ENCODE peak calls at places on chromosomes 5 and 9, in six cellular contexts. V is hepatocyte, S is stomach, Z is ascending aorta, M is psoas muscle, T is heart left ventricle. R is an unnamed sample. For H3K9me3, the result is how much of the 10 kb centered on the place peaks cover.

GRCh38 chr9:73135394-73135793 is 16.3 kb upstream of the ANXA1 start:
- DNase-seq in V (no peak), S (no peak), Z (no peak), M (no peak), T (no peak), R (no peak)

GRCh38 chr5:83513081-83513480 is 41.5 kb downstream of the VCAN start:
- DNase-seq in V (no peak), S (no peak), Z (no peak), M (no peak), T (no peak), R (no peak)

GRCh38 chr5:173395257-173395932 is 67.2 kb upstream of the STC2 start:
- DNase-seq in V (no peak), S (no peak), Z (no peak), M (no peak), T (no peak), R (peak)

GRCh38 chr9:78167356-78167755 is 68.5 kb upstream of the CEP78 start:
- DNase-seq in V (peak), S (peak), Z (no peak), M (no peak), T (no peak), R (no peak)

GRCh38 chr9:82021198-82021597 is 32.6 kb downstream of the SPATA31D1 start:
- DNase-seq in V (peak), S (no peak), Z (no peak), M (peak), T (no peak), R (no peak)

GRCh38 chr9:124852121-124852828 is 985 bp upstream of the WDR38 start:
- DNase-seq in V (no peak), S (no peak), Z (no peak), M (peak), T (peak), R (no peak)

GRCh38 chr5:30849801-30850370 is 343.6 kb upstream of the CDH6 start:
- DNase-seq in V (no peak), S (no peak), Z (no peak), M (no peak), T (no peak), R (no peak)

GRCh38 chr5:149628221-149628620 is 46.9 kb downstream of the ARHGEF37 start:
- DNase-seq in V (no peak), S (no peak), Z (no peak), M (no peak), T (no peak), R (no peak)

GRCh38 chr5:41728281-41728680 is 141.9 kb downstream of the OXCT1 start:
- DNase-seq in V (no peak), S (no peak), Z (no peak), M (no peak), T (no peak), R (no peak)

GRCh38 chr5:133596049-133596448 is 16.3 kb downstream of the FSTL4 start:
- DNase-seq in V (no peak), S (no peak), Z (no peak), M (no peak), T (no peak), R (no peak)
- H3K9me3 ChIP-seq in V (under half), S (under half), Z (under half), M (under half), T (under half), R (under half)

GRCh38 chr9:12185856-12186255 is 507.3 kb upstream of the TYRP1 start:
- DNase-seq in V (no peak), S (no peak), Z (no peak), M (no peak), T (no peak), R (no peak)
- H3K9me3 ChIP-seq in V (under half), S (under half), Z (under half), M (under half), T (under half), R (under half)

DNA sequence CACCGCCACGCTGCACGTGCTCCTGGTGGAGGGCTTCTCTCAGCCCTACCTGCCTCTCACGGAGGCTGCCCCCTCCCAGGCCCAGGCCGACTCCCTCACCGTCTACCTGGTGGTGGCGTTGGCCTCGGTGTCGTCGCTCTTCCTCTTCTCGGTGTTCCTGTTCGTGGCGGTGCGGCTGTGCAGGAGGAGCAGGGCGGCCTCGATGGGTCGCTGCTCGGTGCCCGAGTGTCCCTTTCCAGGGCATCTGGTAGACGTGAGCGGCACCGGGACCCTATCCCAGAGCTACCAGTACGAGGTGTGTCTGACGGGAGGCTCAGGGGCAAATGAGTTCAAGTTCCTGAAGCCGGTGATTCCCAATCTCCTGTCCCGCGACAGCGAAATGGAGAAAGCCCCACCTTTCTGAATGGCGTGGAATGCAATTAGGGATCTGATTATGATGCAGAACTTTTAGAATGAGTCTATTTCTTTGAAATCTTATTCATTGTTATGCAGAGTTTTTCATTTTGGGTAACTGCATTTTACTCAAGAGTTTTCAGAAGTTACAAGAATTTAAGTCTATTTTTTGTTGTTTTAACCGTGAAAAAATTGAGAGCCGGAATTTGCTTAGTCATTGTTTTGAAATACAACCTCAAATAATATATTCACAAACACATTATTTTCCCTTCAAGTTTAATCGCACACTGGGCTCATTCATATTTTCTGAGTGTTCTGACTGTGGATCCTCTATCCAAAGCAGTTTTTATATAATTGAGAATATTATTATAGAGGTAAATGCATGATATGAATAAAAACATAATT is 8.5 kb upstream of the PCDHB15 start:
- DNase-seq in V (no peak), S (no peak), Z (no peak), M (no peak), T (no peak), R (no peak)
- H3K9me3 ChIP-seq in V (under half), S (half or more), Z (half or more), M (under half), T (half or more), R (under half)

GRCh38 chr5:178984145-178985072 is 10.7 kb downstream of the GRM6 start:
- DNase-seq in V (no peak), S (no peak), Z (no peak), M (no peak), T (no peak), R (no peak)

GRCh38 chr5:178983728-178984127 is 11.4 kb downstream of the GRM6 start:
- DNase-seq in V (no peak), S (no peak), Z (no peak), M (no peak), T (no peak), R (no peak)

GRCh38 chr5:178986326-178986960 is 8.7 kb downstream of the GRM6 start:
- DNase-seq in V (no peak), S (no peak), Z (no peak), M (no peak), T (no peak), R (no peak)

GRCh38 chr5:178981381-178981780 is 13.7 kb downstream of the GRM6 start:
- DNase-seq in V (no peak), S (no peak), Z (no peak), M (no peak), T (no peak), R (no peak)

GRCh38 chr5:178982941-178983340 is 12.2 kb downstream of the GRM6 start:
- DNase-seq in V (no peak), S (no peak), Z (no peak), M (no peak), T (no peak), R (no peak)
- H3K9me3 ChIP-seq in V (under half), S (half or more), Z (half or more), M (under half), T (half or more), R (under half)

GRCh38 chr5:175410926-175411325 is 33.1 kb downstream of the DRD1 start:
- DNase-seq in V (no peak), S (no peak), Z (no peak), M (no peak), T (no peak), R (no peak)
- H3K9me3 ChIP-seq in V (under half), S (under half), Z (under half), M (under half), T (under half), R (under half)

GRCh38 chr5:17833336-17833735 is 199.1 kb downstream of the TAF11L14 start:
- DNase-seq in V (no peak), S (no peak), Z (no peak), M (no peak), T (no peak), R (no peak)

GRCh38 chr5:17831279-17831678 is 197.0 kb downstream of the TAF11L14 start:
- DNase-seq in V (peak), S (no peak), Z (no peak), M (no peak), T (no peak), R (no peak)

DNA sequence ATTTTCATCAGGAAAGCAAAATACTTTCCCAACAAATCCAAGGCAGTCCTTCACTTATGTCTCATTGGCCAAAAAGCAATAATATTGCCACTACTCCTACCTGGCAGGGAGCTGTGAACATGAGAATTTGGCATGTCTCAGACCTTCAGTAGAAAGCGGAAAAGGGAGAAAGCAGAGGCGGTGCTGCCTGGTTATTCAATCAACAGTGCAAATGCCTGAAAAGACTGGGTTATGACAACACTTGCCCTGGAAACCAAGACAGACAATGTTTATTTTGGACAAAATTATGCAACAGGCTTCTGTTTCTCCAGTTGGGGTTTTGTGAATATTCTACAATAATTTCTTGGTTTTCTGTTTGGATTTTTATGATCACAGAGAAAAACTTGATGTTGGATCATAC is 194.4 kb downstream of the TAF11L14 start:
- DNase-seq in V (no peak), S (no peak), Z (no peak), M (no peak), T (no peak), R (no peak)
- H3K9me3 ChIP-seq in V (under half), S (under half), Z (under half), M (under half), T (under half), R (under half)

GRCh38 chr9:70263421-70263820 is 4.6 kb downstream of the SMC5 start:
- DNase-seq in V (no peak), S (no peak), Z (no peak), M (no peak), T (no peak), R (no peak)
- H3K9me3 ChIP-seq in V (under half), S (under half), Z (under half), M (under half), T (under half), R (under half)

GRCh38 chr5:140753561-140753960 is 32.4 kb upstream of the PCDHA1 start:
- DNase-seq in V (no peak), S (no peak), Z (no peak), M (no peak), T (no peak), R (no peak)
- H3K9me3 ChIP-seq in V (under half), S (half or more), Z (half or more), M (under half), T (half or more), R (under half)

GRCh38 chr5:158549306-158549705 is 550.4 kb downstream of the EBF1 start:
- DNase-seq in V (no peak), S (no peak), Z (no peak), M (no peak), T (no peak), R (no peak)

GRCh38 chr5:158559066-158559465 is 540.6 kb downstream of the EBF1 start:
- DNase-seq in V (no peak), S (no peak), Z (no peak), M (no peak), T (no peak), R (no peak)

GRCh38 chr5:158553946-158554336 is 545.8 kb downstream of the EBF1 start:
- DNase-seq in V (no peak), S (no peak), Z (no peak), M (no peak), T (no peak), R (no peak)

GRCh38 chr5:158552241-158552640 is 547.5 kb downstream of the EBF1 start:
- DNase-seq in V (no peak), S (no peak), Z (no peak), M (no peak), T (no peak), R (no peak)

GRCh38 chr5:158553195-158553945 is 546.3 kb downstream of the EBF1 start:
- DNase-seq in V (no peak), S (no peak), Z (no peak), M (no peak), T (no peak), R (no peak)
- H3K9me3 ChIP-seq in V (under half), S (under half), Z (under half), M (under half), T (under half), R (under half)

GRCh38 chr5:105762728-105763127 is 1908.0 kb downstream of the EFNA5 start:
- DNase-seq in V (no peak), S (no peak), Z (no peak), M (no peak), T (no peak), R (no peak)
- H3K9me3 ChIP-seq in V (under half), S (under half), Z (under half), M (under half), T (under half), R (under half)